ENCODE peak calls at places on chromosomes 6 and 20, in six cellular contexts. J is neuronal stem cell, A is H54, R is NCI-H2171 treated with DMSO at 0.1 percent for 48 hours, D is brain microvascular endothelial cell, Q is AG10803. M is an unnamed sample.

GRCh38 chr6:27584326-27584725 is 111.4 kb upstream of the ZNF184 start:
- DNase-seq in J (no peak), A (no peak), R (no peak), D (no peak), Q (no peak), M (no peak)

GRCh38 chr6:12163149-12163548 is 127.0 kb upstream of the EDN1 start:
- DNase-seq in J (no peak), A (no peak), R (no peak), D (no peak), Q (no peak), M (no peak)

GRCh38 chr20:18137412-18138265 is at the start of the genes KAT14 and PET117:
- DNase-seq in J (peak; percentile 95), A (peak; percentile 85), R (peak; percentile 87), D (peak; percentile 85), Q (peak; percentile 94), M (peak; percentile 36)

GRCh38 chr6:37830225-37830624 is 10.7 kb downstream of the ZFAND3 start:
- DNase-seq in J (no peak), A (no peak), R (no peak), D (no peak), Q (no peak), M (no peak)

GRCh38 chr6:25061289-25061945 is 125.7 kb upstream of the RIPOR2 start:
- DNase-seq in J (peak; percentile 6), A (no peak), R (no peak), D (peak; percentile 36), Q (peak; percentile 83), M (no peak)

GRCh38 chr6:41693866-41694265 is 41.5 kb downstream of the TFEB start:
- DNase-seq in J (no peak), A (no peak), R (no peak), D (no peak), Q (no peak), M (no peak)

GRCh38 chr20:4252005-4252404 is 236.6 kb upstream of the RNF24 start:
- DNase-seq in J (no peak), A (no peak), R (no peak), D (no peak), Q (no peak), M (no peak)

GRCh38 chr20:53741726-53742028 is 148.0 kb upstream of the ZNF217 start:
- DNase-seq in J (no peak), A (no peak), R (no peak), D (no peak), Q (no peak), M (no peak)

GRCh38 chr6:150370112-150370511 is 1.3 kb downstream of the IYD start:
- DNase-seq in J (no peak), A (no peak), R (no peak), D (no peak), Q (no peak), M (no peak)